ENCODE peak calls at places on chromosomes 16 and 17, in nine cellular contexts. One of them, this sample, is unnamed.

GRCh38 chr16:85650864-85651811 is 37.6 kb downstream of the GINS2 start:
- DNase-seq in AML-193: no peak
- DNase-seq in MCF 10A: no peak
- DNase-seq in GOT3: no peak
- DNase-seq in HFFc6: no peak
- DNase-seq in M059J: no peak
- DNase-seq in stimulated activated CD8-positive, alpha-beta memory T cell treated with anti-CD3 and anti-CD28 coated beads, Interleukin-12 subunit alpha, Interleukin-12 subunit beta, amount 100 ng/mL, for 4 hours: no peak
- DNase-seq in NCI-H1092: peak; percentile 54
- DNase-seq in nucleus accumbens: peak; percentile 63
- DNase-seq in this sample: no peak

GRCh38 chr17:1122681-1123396 is 56.9 kb downstream of the ABR start:
- DNase-seq in MCF 10A: peak; percentile 79
- DNase-seq in NCI-H1092: peak; percentile 63
- DNase-seq in M059J: peak; percentile 60
- DNase-seq in GOT3: no peak
- DNase-seq in nucleus accumbens: peak; percentile 48
- DNase-seq in AML-193: peak; percentile 2
- DNase-seq in stimulated activated CD8-positive, alpha-beta memory T cell treated with anti-CD3 and anti-CD28 coated beads, Interleukin-12 subunit alpha, Interleukin-12 subunit beta, amount 100 ng/mL, for 4 hours: peak; percentile 65
- DNase-seq in HFFc6: peak; percentile 39
- DNase-seq in this sample: peak; percentile 41

GRCh38 chr17:33927732-33928133 is 327.4 kb upstream of the CCL2 start:
- DNase-seq in GOT3: no peak
- DNase-seq in HFFc6: no peak
- DNase-seq in M059J: peak; percentile 22
- DNase-seq in NCI-H1092: no peak
- DNase-seq in nucleus accumbens: no peak
- DNase-seq in AML-193: no peak
- DNase-seq in stimulated activated CD8-positive, alpha-beta memory T cell treated with anti-CD3 and anti-CD28 coated beads, Interleukin-12 subunit alpha, Interleukin-12 subunit beta, amount 100 ng/mL, for 4 hours: no peak
- DNase-seq in MCF 10A: no peak
- DNase-seq in this sample: no peak

GRCh38 chr17:40032322-40033320 is 17.4 kb downstream of the CSF3 start:
- DNase-seq in AML-193: no peak
- DNase-seq in NCI-H1092: no peak
- DNase-seq in MCF 10A: peak; percentile 42
- DNase-seq in nucleus accumbens: no peak
- DNase-seq in M059J: no peak
- DNase-seq in GOT3: no peak
- DNase-seq in stimulated activated CD8-positive, alpha-beta memory T cell treated with anti-CD3 and anti-CD28 coated beads, Interleukin-12 subunit alpha, Interleukin-12 subunit beta, amount 100 ng/mL, for 4 hours: no peak
- DNase-seq in HFFc6: no peak
- DNase-seq in this sample: no peak

GRCh38 chr16:7334801-7335560 is 2.3 kb downstream of the RBFOX1 start:
- DNase-seq in stimulated activated CD8-positive, alpha-beta memory T cell treated with anti-CD3 and anti-CD28 coated beads, Interleukin-12 subunit alpha, Interleukin-12 subunit beta, amount 100 ng/mL, for 4 hours: no peak
- DNase-seq in AML-193: no peak
- DNase-seq in MCF 10A: no peak
- DNase-seq in NCI-H1092: no peak
- DNase-seq in nucleus accumbens: no peak
- DNase-seq in M059J: no peak
- DNase-seq in HFFc6: no peak
- DNase-seq in GOT3: no peak
- DNase-seq in this sample: no peak

GRCh38 chr16:77273-77806 is 685 bp upstream of the MPG start:
- DNase-seq in stimulated activated CD8-positive, alpha-beta memory T cell treated with anti-CD3 and anti-CD28 coated beads, Interleukin-12 subunit alpha, Interleukin-12 subunit beta, amount 100 ng/mL, for 4 hours: no peak
- DNase-seq in GOT3: no peak
- DNase-seq in MCF 10A: peak; percentile 42
- DNase-seq in AML-193: peak; percentile 24
- DNase-seq in nucleus accumbens: no peak
- DNase-seq in HFFc6: peak; percentile 50
- DNase-seq in M059J: no peak
- DNase-seq in NCI-H1092: no peak
- DNase-seq in this sample: no peak

GRCh38 chr17:30796016-30796415 is 28.5 kb downstream of the CRLF3 start:
- DNase-seq in nucleus accumbens: no peak
- DNase-seq in HFFc6: no peak
- DNase-seq in AML-193: no peak
- DNase-seq in M059J: no peak
- DNase-seq in NCI-H1092: no peak
- DNase-seq in MCF 10A: no peak
- DNase-seq in GOT3: no peak
- DNase-seq in stimulated activated CD8-positive, alpha-beta memory T cell treated with anti-CD3 and anti-CD28 coated beads, Interleukin-12 subunit alpha, Interleukin-12 subunit beta, amount 100 ng/mL, for 4 hours: no peak
- DNase-seq in this sample: no peak

GRCh38 chr17:11086623-11087022 is 154.4 kb upstream of the SHISA6 start:
- DNase-seq in M059J: no peak
- DNase-seq in MCF 10A: no peak
- DNase-seq in HFFc6: no peak
- DNase-seq in NCI-H1092: no peak
- DNase-seq in nucleus accumbens: no peak
- DNase-seq in AML-193: no peak
- DNase-seq in GOT3: no peak
- DNase-seq in stimulated activated CD8-positive, alpha-beta memory T cell treated with anti-CD3 and anti-CD28 coated beads, Interleukin-12 subunit alpha, Interleukin-12 subunit beta, amount 100 ng/mL, for 4 hours: no peak
- DNase-seq in this sample: no peak

GRCh38 chr16:78896280-78896679 is 704.3 kb downstream of the MAF start:
- DNase-seq in AML-193: no peak
- DNase-seq in NCI-H1092: no peak
- DNase-seq in HFFc6: no peak
- DNase-seq in M059J: no peak
- DNase-seq in stimulated activated CD8-positive, alpha-beta memory T cell treated with anti-CD3 and anti-CD28 coated beads, Interleukin-12 subunit alpha, Interleukin-12 subunit beta, amount 100 ng/mL, for 4 hours: no peak
- DNase-seq in MCF 10A: no peak
- DNase-seq in nucleus accumbens: no peak
- DNase-seq in GOT3: no peak
- DNase-seq in this sample: no peak

GRCh38 chr17:78120537-78120936 is 8.0 kb downstream of the TMC6 start:
- DNase-seq in NCI-H1092: no peak
- DNase-seq in AML-193: no peak
- DNase-seq in nucleus accumbens: no peak
- DNase-seq in HFFc6: no peak
- DNase-seq in stimulated activated CD8-positive, alpha-beta memory T cell treated with anti-CD3 and anti-CD28 coated beads, Interleukin-12 subunit alpha, Interleukin-12 subunit beta, amount 100 ng/mL, for 4 hours: no peak
- DNase-seq in M059J: no peak
- DNase-seq in MCF 10A: no peak
- DNase-seq in GOT3: no peak
- DNase-seq in this sample: no peak

GRCh38 chr17:2634361-2634960 is 41.0 kb downstream of the PAFAH1B1 start:
- DNase-seq in AML-193: no peak
- DNase-seq in MCF 10A: peak; percentile 87
- DNase-seq in GOT3: no peak
- DNase-seq in HFFc6: peak; percentile 4
- DNase-seq in M059J: peak; percentile 91
- DNase-seq in NCI-H1092: no peak
- DNase-seq in nucleus accumbens: no peak
- DNase-seq in stimulated activated CD8-positive, alpha-beta memory T cell treated with anti-CD3 and anti-CD28 coated beads, Interleukin-12 subunit alpha, Interleukin-12 subunit beta, amount 100 ng/mL, for 4 hours: no peak
- DNase-seq in this sample: no peak

GRCh38 chr17:41627316-41628072 is 3.1 kb upstream of the KRT17 start:
- DNase-seq in GOT3: no peak
- DNase-seq in NCI-H1092: no peak
- DNase-seq in nucleus accumbens: no peak
- DNase-seq in M059J: no peak
- DNase-seq in AML-193: no peak
- DNase-seq in HFFc6: no peak
- DNase-seq in stimulated activated CD8-positive, alpha-beta memory T cell treated with anti-CD3 and anti-CD28 coated beads, Interleukin-12 subunit alpha, Interleukin-12 subunit beta, amount 100 ng/mL, for 4 hours: no peak
- DNase-seq in MCF 10A: no peak
- DNase-seq in this sample: no peak

GRCh38 chr17:34082404-34082803 is 172.7 kb upstream of the CCL2 start:
- DNase-seq in nucleus accumbens: no peak
- DNase-seq in M059J: no peak
- DNase-seq in stimulated activated CD8-positive, alpha-beta memory T cell treated with anti-CD3 and anti-CD28 coated beads, Interleukin-12 subunit alpha, Interleukin-12 subunit beta, amount 100 ng/mL, for 4 hours: no peak
- DNase-seq in GOT3: no peak
- DNase-seq in MCF 10A: no peak
- DNase-seq in HFFc6: no peak
- DNase-seq in NCI-H1092: no peak
- DNase-seq in AML-193: no peak
- DNase-seq in this sample: no peak

GRCh38 chr16:50271148-50272041 is 5.0 kb downstream of the ADCY7 start:
- DNase-seq in nucleus accumbens: no peak
- DNase-seq in M059J: no peak
- DNase-seq in stimulated activated CD8-positive, alpha-beta memory T cell treated with anti-CD3 and anti-CD28 coated beads, Interleukin-12 subunit alpha, Interleukin-12 subunit beta, amount 100 ng/mL, for 4 hours: no peak
- DNase-seq in AML-193: no peak
- DNase-seq in NCI-H1092: no peak
- DNase-seq in MCF 10A: no peak
- DNase-seq in HFFc6: no peak
- DNase-seq in GOT3: no peak
- DNase-seq in this sample: no peak

GRCh38 chr16:11479916-11480315 is 106.8 kb downstream of the LITAF start:
- DNase-seq in HFFc6: no peak
- DNase-seq in NCI-H1092: no peak
- DNase-seq in MCF 10A: no peak
- DNase-seq in GOT3: no peak
- DNase-seq in nucleus accumbens: no peak
- DNase-seq in AML-193: no peak
- DNase-seq in stimulated activated CD8-positive, alpha-beta memory T cell treated with anti-CD3 and anti-CD28 coated beads, Interleukin-12 subunit alpha, Interleukin-12 subunit beta, amount 100 ng/mL, for 4 hours: no peak
- DNase-seq in M059J: no peak
- DNase-seq in this sample: no peak

GRCh38 chr17:8821446-8822105 is 22.4 kb upstream of the MFSD6L start:
- DNase-seq in stimulated activated CD8-positive, alpha-beta memory T cell treated with anti-CD3 and anti-CD28 coated beads, Interleukin-12 subunit alpha, Interleukin-12 subunit beta, amount 100 ng/mL, for 4 hours: no peak
- DNase-seq in nucleus accumbens: no peak
- DNase-seq in NCI-H1092: no peak
- DNase-seq in HFFc6: no peak
- DNase-seq in M059J: no peak
- DNase-seq in MCF 10A: no peak
- DNase-seq in GOT3: no peak
- DNase-seq in AML-193: no peak
- DNase-seq in this sample: no peak

GRCh38 chr17:83002118-83002805 is 77.1 kb upstream of the METRNL start:
- DNase-seq in MCF 10A: no peak
- DNase-seq in nucleus accumbens: no peak
- DNase-seq in M059J: no peak
- DNase-seq in AML-193: no peak
- DNase-seq in HFFc6: no peak
- DNase-seq in stimulated activated CD8-positive, alpha-beta memory T cell treated with anti-CD3 and anti-CD28 coated beads, Interleukin-12 subunit alpha, Interleukin-12 subunit beta, amount 100 ng/mL, for 4 hours: no peak
- DNase-seq in GOT3: no peak
- DNase-seq in NCI-H1092: no peak
- DNase-seq in this sample: no peak

GRCh38 chr16:47129755-47130435 is 13.8 kb downstream of the NETO2 start:
- DNase-seq in MCF 10A: no peak
- DNase-seq in M059J: no peak
- DNase-seq in nucleus accumbens: no peak
- DNase-seq in GOT3: no peak
- DNase-seq in stimulated activated CD8-positive, alpha-beta memory T cell treated with anti-CD3 and anti-CD28 coated beads, Interleukin-12 subunit alpha, Interleukin-12 subunit beta, amount 100 ng/mL, for 4 hours: no peak
- DNase-seq in AML-193: no peak
- DNase-seq in HFFc6: no peak
- DNase-seq in NCI-H1092: no peak
- DNase-seq in this sample: peak; percentile 79